ENCODE peak calls at places on chromosome 3, in four cellular contexts. V is astrocyte of the cerebellum, F is GM13976, P is transverse colon. R is an unnamed sample.
A peak's percentile ranks its signal among the peaks of the same experiment; 100 is the strongest.

GRCh38 chr3:151933224-151933858 is 59.9 kb downstream of the SUCNR1 start:
- DNase-seq in F (no peak), P (no peak), V (no peak), R (peak; percentile 71)

GRCh38 chr3:61537366-61537765 is 24.0 kb upstream of the PTPRG start:
- DNase-seq in V (no peak), F (no peak), P (no peak), R (no peak)

GRCh38 chr3:158347966-158348365 is 223.0 kb upstream of the MLF1 start:
- DNase-seq in V (peak; percentile 55), P (no peak), F (no peak), R (no peak)

GRCh38 chr3:58058654-58059263 is 50.5 kb downstream of the FLNB start:
- DNase-seq in F (no peak), V (no peak), P (no peak), R (peak; percentile 81)

GRCh38 chr3:14689247-14689980 is 14.5 kb downstream of the C3orf20 start:
- DNase-seq in F (no peak), P (no peak), V (no peak), R (no peak)

GRCh38 chr3:87161486-87161885 is 65.6 kb upstream of the CHMP2B start:
- DNase-seq in V (no peak), F (no peak), P (no peak), R (no peak)

GRCh38 chr3:48218537-48218936 is 4.8 kb upstream of the CAMP start:
- DNase-seq in V (no peak), P (no peak), F (no peak), R (no peak)

GRCh38 chr3:150428562-150428961 is 20.5 kb downstream of the TSC22D2 start:
- DNase-seq in F (no peak), P (no peak), V (no peak), R (no peak)

GRCh38 chr3:139182143-139182542 is 137.5 kb upstream of the PRR23C start:
- DNase-seq in V (no peak), P (no peak), F (no peak), R (no peak)

GRCh38 chr3:194740859-194741486 is 55.3 kb downstream of the FAM43A start:
- DNase-seq in V (peak; percentile 37), P (no peak), F (no peak), R (peak; percentile 24)

GRCh38 chr3:195195321-195196209 is 75.4 kb downstream of the XXYLT1 start:
- DNase-seq in P (no peak), F (no peak), V (no peak), R (no peak)

GRCh38 chr3:106431698-106432097 is 562.9 kb upstream of the CBLB start:
- DNase-seq in P (no peak), F (no peak), V (no peak), R (no peak)

GRCh38 chr3:33355611-33356010 is 78.4 kb downstream of the FBXL2 start:
- DNase-seq in V (peak; percentile 54), P (no peak), F (no peak), R (no peak)

GRCh38 chr3:33047842-33048834 is 48.8 kb downstream of the GLB1 start:
- DNase-seq in P (no peak), V (no peak), F (no peak), R (no peak)

GRCh38 chr3:51717446-51717845 is 10.6 kb downstream of the GRM2 start:
- DNase-seq in V (no peak), F (no peak), P (no peak), R (no peak)

GRCh38 chr3:43477600-43477999 is 144.2 kb downstream of the ANO10 start:
- DNase-seq in P (peak; percentile 13), V (no peak), F (no peak), R (no peak)

GRCh38 chr3:72661115-72661457 is 187.2 kb downstream of the SHQ1 start:
- DNase-seq in V (peak; percentile 81), P (peak; percentile 55), F (no peak), R (peak; percentile 36)

GRCh38 chr3:38966956-38967795 is 84.6 kb downstream of the SCN11A start:
- DNase-seq in F (no peak), V (no peak), P (no peak), R (no peak)

GRCh38 chr3:170054204-170054603 is 16.4 kb downstream of the GPR160 start:
- DNase-seq in F (no peak), V (no peak), P (no peak), R (no peak)

GRCh38 chr3:117820900-117821299 is 1111.3 kb downstream of the TUSC7 start:
- DNase-seq in P (no peak), F (no peak), V (peak; percentile 5), R (no peak)

GRCh38 chr3:186181901-186182300 is 73.0 kb upstream of the ETV5 start:
- DNase-seq in F (no peak), V (no peak), P (no peak), R (no peak)

GRCh38 chr3:102447272-102447671 is 12.5 kb downstream of the ZPLD1 start:
- DNase-seq in P (no peak), F (no peak), V (no peak), R (no peak)

GRCh38 chr3:169476289-169476688 is 187.2 kb downstream of the MECOM start:
- DNase-seq in V (no peak), P (no peak), F (no peak), R (no peak)

GRCh38 chr3:121431717-121432517 is 113.9 kb downstream of the POLQ start:
- DNase-seq in V (peak; percentile 54), F (peak; percentile 62), P (peak; percentile 19), R (peak; percentile 3)

GRCh38 chr3:132867956-132868355 is 145.7 kb upstream of the NPHP3 start:
- DNase-seq in P (no peak), V (peak; percentile 13), F (no peak), R (no peak)

GRCh38 chr3:184016820-184017671 is 638 bp downstream of the ABCC5 start:
- DNase-seq in P (peak; percentile 73), V (no peak), F (peak; percentile 86), R (no peak)

GRCh38 chr3:180048840-180049239 is 12.1 kb upstream of the PEX5L start:
- DNase-seq in V (peak; percentile 65), F (no peak), P (no peak), R (no peak)

GRCh38 chr3:147391726-147392082 is 14.6 kb downstream of the ZIC4 start:
- DNase-seq in V (peak; percentile 86), F (no peak), P (no peak), R (peak; percentile 18)

GRCh38 chr3:24318668-24319287 is 175.9 kb downstream of the THRB start:
- DNase-seq in F (no peak), P (no peak), V (no peak), R (peak; percentile 24)

GRCh38 chr3:112811150-112811884 is 35.3 kb downstream of the CD200R1L start:
- DNase-seq in V (peak; percentile 84), P (no peak), F (no peak), R (peak; percentile 96)

DNA sequence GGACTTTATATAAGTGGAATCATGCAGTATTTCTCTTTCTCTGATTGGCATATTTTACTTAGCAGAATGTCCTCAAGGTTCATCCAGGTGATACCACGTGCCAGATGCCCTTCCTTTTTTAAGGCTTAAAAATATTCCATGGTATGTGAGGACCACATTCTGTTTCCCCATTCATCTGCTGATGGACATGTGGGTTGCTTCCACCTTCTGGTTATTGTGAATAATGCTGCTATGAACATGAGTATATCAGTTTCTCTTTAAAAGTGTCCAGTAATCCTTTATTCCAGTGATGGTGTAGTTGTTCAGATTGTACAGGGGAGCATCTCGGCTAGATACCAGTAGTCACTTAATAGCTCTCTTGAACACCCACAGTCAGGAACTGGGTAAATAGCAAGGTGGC is 50.4 kb upstream of the ATG7 start:
- DNase-seq in F (no peak), V (no peak), P (no peak), R (no peak)
- TF ChIP-seq CTCF in F (no peak), V (peak; percentile 36), P (no peak), R (peak; percentile 12)

DNA sequence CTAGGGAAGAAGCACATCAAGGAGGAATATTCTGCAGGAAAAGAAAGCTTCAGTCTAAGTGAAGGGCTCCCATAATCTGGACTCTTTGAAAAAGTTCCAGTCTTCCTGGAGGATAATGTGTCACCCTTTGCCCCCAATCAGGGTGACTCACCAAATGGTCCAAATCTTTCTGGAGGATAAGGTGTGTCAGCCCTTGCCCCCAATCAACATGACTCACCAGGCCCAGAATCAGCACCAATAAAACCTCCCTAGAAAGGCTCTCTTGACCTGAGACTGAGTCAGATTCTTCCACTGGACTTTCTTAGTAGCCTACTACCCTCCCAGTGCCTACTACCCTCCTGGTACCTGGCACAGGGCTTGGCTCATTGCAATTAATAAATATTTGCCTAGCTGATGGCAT is 9.5 kb upstream of the ARL14 start:
- DNase-seq in V (no peak), F (no peak), P (peak; percentile 78), R (peak; percentile 18)
- TF ChIP-seq CTCF in V (no peak), F (no peak), P (no peak), R (no peak)

GRCh38 chr3:74630602-74631001 is 16.1 kb upstream of the CNTN3 start:
- DNase-seq in V (peak; percentile 8), P (no peak), F (no peak), R (no peak)
- TF ChIP-seq CTCF in V (no peak), P (peak; percentile 28), F (no peak), R (peak; percentile 47)

DNA sequence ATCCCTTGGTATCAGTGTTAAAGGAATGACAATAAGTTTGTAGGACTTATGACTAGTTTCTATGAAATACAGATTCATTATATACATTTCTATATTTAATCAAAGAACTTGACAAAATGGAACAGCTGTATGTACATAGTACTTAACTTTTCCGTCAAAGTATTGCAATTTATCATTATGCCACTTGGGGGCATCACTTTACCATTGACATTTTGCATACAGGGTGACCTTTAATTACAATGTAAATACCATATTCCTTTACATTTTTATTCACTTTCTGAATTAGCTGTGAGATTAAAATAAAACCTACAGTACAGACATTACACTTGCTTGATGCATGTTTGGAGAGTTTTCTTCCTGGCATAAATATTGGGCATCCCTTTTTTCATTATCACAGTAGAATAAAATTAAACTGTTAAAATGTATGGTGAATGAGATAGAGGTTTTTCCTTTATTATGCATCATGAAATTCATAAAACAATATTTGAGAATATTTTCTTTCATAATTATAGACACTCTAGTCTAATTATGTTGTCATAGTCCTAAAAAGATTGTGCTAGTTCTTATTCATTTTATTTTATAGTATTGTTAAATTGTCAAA is 6.9 kb downstream of the NEK11 start:
- DNase-seq in V (no peak), F (peak; percentile 61), P (no peak), R (no peak)
- TF ChIP-seq CTCF in V (peak; percentile 29), F (peak; percentile 53), P (peak; percentile 68), R (peak; percentile 55)

GRCh38 chr3:128620268-128620691 is 30.3 kb downstream of the RPN1 start:
- DNase-seq in P (no peak), V (no peak), F (no peak), R (no peak)
- TF ChIP-seq CTCF in P (no peak), V (no peak), F (no peak), R (no peak)

GRCh38 chr3:50372349-50372748 is 13.0 kb upstream of the TMEM115 start:
- DNase-seq in V (no peak), P (peak; percentile 75), F (no peak), R (no peak)
- TF ChIP-seq CTCF in V (no peak), P (no peak), F (no peak), R (no peak)

DNA sequence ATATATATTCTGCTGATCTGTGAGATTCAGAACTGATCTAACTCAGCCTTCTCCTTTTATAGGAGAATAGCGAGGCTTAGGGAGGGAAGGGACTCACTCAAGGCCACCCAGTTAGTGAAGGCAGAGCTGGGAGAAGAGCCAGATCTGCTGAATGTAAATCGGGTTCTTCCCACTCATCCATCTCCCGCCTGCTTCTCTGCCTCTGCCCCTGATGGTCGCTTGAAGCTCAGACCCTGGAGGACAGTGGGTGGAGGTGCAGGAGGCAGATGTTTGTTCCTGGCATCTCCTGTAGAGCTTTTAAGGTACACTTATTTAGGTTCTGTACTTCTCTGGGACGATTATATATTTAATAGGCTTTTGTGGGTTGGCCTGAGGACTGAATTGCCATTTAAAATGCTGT is 4.3 kb downstream of the PDIA5 start:
- DNase-seq in F (no peak), P (no peak), V (no peak), R (no peak)
- TF ChIP-seq CTCF in F (no peak), P (no peak), V (peak; percentile 42), R (no peak)